ENCODE peak calls at places on chromosome 1, in ten cellular contexts. One of them, this sample, is unnamed.

GRCh38 chr1:221347706-221348105 is 394.2 kb downstream of the DUSP10 start:
- DNase-seq in esophagus squamous epithelium: no peak
- DNase-seq in foreskin fibroblast: no peak
- DNase-seq in fibroblast of pulmonary artery: no peak
- DNase-seq in pancreas: no peak
- DNase-seq in body of pancreas: no peak
- DNase-seq in tibial artery: no peak
- DNase-seq in AG04449: no peak
- DNase-seq in left ventricle myocardium inferior: no peak
- DNase-seq in stomach: no peak
- DNase-seq in this sample: peak

GRCh38 chr1:2322065-2322571 is 69.2 kb downstream of the MORN1 start:
- DNase-seq in esophagus squamous epithelium: no peak
- DNase-seq in foreskin fibroblast: peak
- DNase-seq in fibroblast of pulmonary artery: peak
- DNase-seq in pancreas: no peak
- DNase-seq in body of pancreas: peak
- DNase-seq in tibial artery: peak
- DNase-seq in AG04449: peak
- DNase-seq in left ventricle myocardium inferior: peak
- DNase-seq in stomach: peak
- DNase-seq in this sample: peak

GRCh38 chr1:112581530-112582192 is 37.3 kb downstream of the ST7L start:
- DNase-seq in esophagus squamous epithelium: no peak
- DNase-seq in foreskin fibroblast: no peak
- DNase-seq in fibroblast of pulmonary artery: peak
- DNase-seq in pancreas: no peak
- DNase-seq in body of pancreas: no peak
- DNase-seq in tibial artery: no peak
- DNase-seq in AG04449: no peak
- DNase-seq in left ventricle myocardium inferior: no peak
- DNase-seq in stomach: no peak
- DNase-seq in this sample: peak

GRCh38 chr1:222404710-222405109 is 143.2 kb downstream of the HHIPL2 start:
- DNase-seq in esophagus squamous epithelium: no peak
- DNase-seq in foreskin fibroblast: no peak
- DNase-seq in fibroblast of pulmonary artery: no peak
- DNase-seq in pancreas: no peak
- DNase-seq in body of pancreas: no peak
- DNase-seq in tibial artery: no peak
- DNase-seq in AG04449: no peak
- DNase-seq in left ventricle myocardium inferior: no peak
- DNase-seq in stomach: no peak
- DNase-seq in this sample: no peak

GRCh38 chr1:1013922-1014617 is 773 bp downstream of the ISG15 start:
- DNase-seq in esophagus squamous epithelium: no peak
- DNase-seq in foreskin fibroblast: no peak
- DNase-seq in fibroblast of pulmonary artery: no peak
- DNase-seq in pancreas: peak
- DNase-seq in body of pancreas: peak
- DNase-seq in tibial artery: no peak
- DNase-seq in AG04449: no peak
- DNase-seq in left ventricle myocardium inferior: no peak
- DNase-seq in stomach: peak
- DNase-seq in this sample: no peak

GRCh38 chr1:234497589-234497988 is 18.6 kb upstream of the TARBP1 start:
- DNase-seq in esophagus squamous epithelium: no peak
- DNase-seq in foreskin fibroblast: no peak
- DNase-seq in fibroblast of pulmonary artery: no peak
- DNase-seq in pancreas: no peak
- DNase-seq in body of pancreas: no peak
- DNase-seq in tibial artery: no peak
- DNase-seq in AG04449: no peak
- DNase-seq in left ventricle myocardium inferior: no peak
- DNase-seq in stomach: no peak
- DNase-seq in this sample: no peak

GRCh38 chr1:39406533-39407478 is 84.6 kb upstream of the BMP8A start:
- DNase-seq in esophagus squamous epithelium: no peak
- DNase-seq in foreskin fibroblast: no peak
- DNase-seq in fibroblast of pulmonary artery: peak
- DNase-seq in pancreas: no peak
- DNase-seq in body of pancreas: peak
- DNase-seq in tibial artery: no peak
- DNase-seq in AG04449: peak
- DNase-seq in left ventricle myocardium inferior: no peak
- DNase-seq in stomach: no peak
- DNase-seq in this sample: no peak

GRCh38 chr1:193629875-193630274 is 443.5 kb upstream of the B3GALT2 start:
- DNase-seq in esophagus squamous epithelium: no peak
- DNase-seq in foreskin fibroblast: no peak
- DNase-seq in fibroblast of pulmonary artery: peak
- DNase-seq in pancreas: no peak
- DNase-seq in body of pancreas: no peak
- DNase-seq in tibial artery: no peak
- DNase-seq in AG04449: no peak
- DNase-seq in left ventricle myocardium inferior: no peak
- DNase-seq in stomach: no peak
- DNase-seq in this sample: no peak

GRCh38 chr1:241841661-241842060 is 6.3 kb upstream of the EXO1 start:
- DNase-seq in esophagus squamous epithelium: no peak
- DNase-seq in foreskin fibroblast: no peak
- DNase-seq in fibroblast of pulmonary artery: no peak
- DNase-seq in pancreas: no peak
- DNase-seq in body of pancreas: no peak
- DNase-seq in tibial artery: no peak
- DNase-seq in AG04449: no peak
- DNase-seq in left ventricle myocardium inferior: no peak
- DNase-seq in stomach: no peak
- DNase-seq in this sample: no peak

GRCh38 chr1:167126317-167126716 is 32.4 kb downstream of the STYXL2 start:
- DNase-seq in esophagus squamous epithelium: no peak
- DNase-seq in foreskin fibroblast: no peak
- DNase-seq in fibroblast of pulmonary artery: no peak
- DNase-seq in pancreas: no peak
- DNase-seq in body of pancreas: no peak
- DNase-seq in tibial artery: no peak
- DNase-seq in AG04449: no peak
- DNase-seq in left ventricle myocardium inferior: no peak
- DNase-seq in stomach: no peak
- DNase-seq in this sample: no peak

GRCh38 chr1:44016081-44016874 is 15.0 kb downstream of the SLC6A9 start:
- DNase-seq in esophagus squamous epithelium: no peak
- DNase-seq in foreskin fibroblast: no peak
- DNase-seq in fibroblast of pulmonary artery: no peak
- DNase-seq in pancreas: peak
- DNase-seq in body of pancreas: no peak
- DNase-seq in tibial artery: no peak
- DNase-seq in AG04449: no peak
- DNase-seq in left ventricle myocardium inferior: no peak
- DNase-seq in stomach: no peak
- DNase-seq in this sample: no peak

GRCh38 chr1:40185951-40186864 is 25.0 kb downstream of the RLF start:
- DNase-seq in esophagus squamous epithelium: no peak
- DNase-seq in foreskin fibroblast: peak
- DNase-seq in fibroblast of pulmonary artery: peak
- DNase-seq in pancreas: no peak
- DNase-seq in body of pancreas: no peak
- DNase-seq in tibial artery: no peak
- DNase-seq in AG04449: peak
- DNase-seq in left ventricle myocardium inferior: no peak
- DNase-seq in stomach: no peak
- DNase-seq in this sample: peak

GRCh38 chr1:36576118-36576517 is 93.4 kb upstream of the CSF3R start:
- DNase-seq in esophagus squamous epithelium: no peak
- DNase-seq in foreskin fibroblast: peak
- DNase-seq in fibroblast of pulmonary artery: peak
- DNase-seq in pancreas: no peak
- DNase-seq in body of pancreas: peak
- DNase-seq in tibial artery: no peak
- DNase-seq in AG04449: no peak
- DNase-seq in left ventricle myocardium inferior: peak
- DNase-seq in stomach: peak
- DNase-seq in this sample: peak

GRCh38 chr1:192668434-192668983 is 32.6 kb downstream of the RGS13 start:
- DNase-seq in esophagus squamous epithelium: no peak
- DNase-seq in foreskin fibroblast: no peak
- DNase-seq in fibroblast of pulmonary artery: no peak
- DNase-seq in pancreas: no peak
- DNase-seq in body of pancreas: no peak
- DNase-seq in tibial artery: no peak
- DNase-seq in AG04449: no peak
- DNase-seq in left ventricle myocardium inferior: no peak
- DNase-seq in stomach: no peak
- DNase-seq in this sample: peak

DNA sequence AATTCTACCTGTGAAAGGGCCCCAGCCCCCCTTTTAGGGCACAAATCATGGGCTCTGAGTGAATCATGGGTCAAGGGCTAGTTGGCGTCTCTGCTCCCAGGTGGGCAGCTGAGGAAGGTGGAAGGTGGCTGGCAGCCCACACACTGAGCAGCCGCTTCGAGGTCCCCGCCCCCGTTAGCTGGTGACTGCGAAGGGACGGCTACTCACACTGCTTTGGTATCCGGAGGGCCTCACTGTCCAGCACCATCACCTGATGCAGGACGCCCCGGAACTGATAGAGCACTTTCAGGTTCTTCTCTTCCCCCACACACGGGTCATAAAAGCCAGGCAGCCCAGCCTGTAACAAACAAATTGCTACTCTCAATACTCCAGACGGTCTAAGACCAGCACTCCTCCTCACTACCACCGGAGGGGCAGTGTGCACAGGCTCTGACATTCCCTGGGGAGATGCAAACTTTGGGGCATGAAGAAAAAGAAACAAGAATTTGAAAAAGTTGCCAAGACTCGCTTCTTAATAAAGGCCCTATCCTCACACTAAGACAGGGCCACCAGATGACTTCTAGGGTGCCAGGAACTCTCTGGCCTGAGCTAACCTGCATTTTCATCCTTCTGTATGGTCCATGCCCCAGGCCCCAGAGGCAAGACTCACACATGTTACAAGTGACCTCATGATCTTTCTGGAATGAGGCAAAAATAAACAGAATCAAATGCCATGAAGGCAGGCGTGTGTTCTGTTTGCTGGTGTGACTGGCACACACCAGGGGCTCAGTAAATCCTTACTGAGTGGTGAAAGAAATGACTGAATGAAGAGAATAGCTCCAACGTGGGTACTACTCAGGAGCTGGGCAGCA is 11.5 kb downstream of the THAP3 start:
- DNase-seq in esophagus squamous epithelium: no peak
- DNase-seq in foreskin fibroblast: peak
- DNase-seq in fibroblast of pulmonary artery: no peak
- DNase-seq in pancreas: no peak
- DNase-seq in body of pancreas: no peak
- DNase-seq in tibial artery: no peak
- DNase-seq in AG04449: no peak
- DNase-seq in left ventricle myocardium inferior: no peak
- DNase-seq in stomach: no peak
- DNase-seq in this sample: no peak
- TF ChIP-seq CTCF in esophagus squamous epithelium: no peak
- TF ChIP-seq CTCF in foreskin fibroblast: no peak
- TF ChIP-seq CTCF in fibroblast of pulmonary artery: no peak
- TF ChIP-seq CTCF in pancreas: no peak
- TF ChIP-seq CTCF in body of pancreas: no peak
- TF ChIP-seq CTCF in tibial artery: no peak
- TF ChIP-seq CTCF in AG04449: no peak
- TF ChIP-seq CTCF in left ventricle myocardium inferior: no peak
- TF ChIP-seq CTCF in stomach: no peak
- TF ChIP-seq CTCF in this sample: no peak

GRCh38 chr1:202216691-202217090 is 23.1 kb downstream of the LGR6 start:
- DNase-seq in esophagus squamous epithelium: no peak
- DNase-seq in foreskin fibroblast: no peak
- DNase-seq in fibroblast of pulmonary artery: no peak
- DNase-seq in pancreas: no peak
- DNase-seq in body of pancreas: no peak
- DNase-seq in tibial artery: peak
- DNase-seq in AG04449: no peak
- DNase-seq in left ventricle myocardium inferior: no peak
- DNase-seq in stomach: no peak
- DNase-seq in this sample: no peak

GRCh38 chr1:202213361-202214088 is 19.9 kb downstream of the LGR6 start:
- DNase-seq in esophagus squamous epithelium: no peak
- DNase-seq in foreskin fibroblast: no peak
- DNase-seq in fibroblast of pulmonary artery: no peak
- DNase-seq in pancreas: no peak
- DNase-seq in body of pancreas: no peak
- DNase-seq in tibial artery: no peak
- DNase-seq in AG04449: no peak
- DNase-seq in left ventricle myocardium inferior: no peak
- DNase-seq in stomach: no peak
- DNase-seq in this sample: peak

GRCh38 chr1:202214089-202214843 is 20.7 kb downstream of the LGR6 start:
- DNase-seq in esophagus squamous epithelium: no peak
- DNase-seq in foreskin fibroblast: no peak
- DNase-seq in fibroblast of pulmonary artery: no peak
- DNase-seq in pancreas: no peak
- DNase-seq in body of pancreas: no peak
- DNase-seq in tibial artery: no peak
- DNase-seq in AG04449: no peak
- DNase-seq in left ventricle myocardium inferior: no peak
- DNase-seq in stomach: no peak
- DNase-seq in this sample: no peak

GRCh38 chr1:202217516-202217915 is 23.9 kb downstream of the LGR6 start:
- DNase-seq in esophagus squamous epithelium: no peak
- DNase-seq in foreskin fibroblast: no peak
- DNase-seq in fibroblast of pulmonary artery: no peak
- DNase-seq in pancreas: no peak
- DNase-seq in body of pancreas: no peak
- DNase-seq in tibial artery: no peak
- DNase-seq in AG04449: no peak
- DNase-seq in left ventricle myocardium inferior: no peak
- DNase-seq in stomach: no peak
- DNase-seq in this sample: no peak

GRCh38 chr1:202215472-202216130 is 22.0 kb downstream of the LGR6 start:
- DNase-seq in esophagus squamous epithelium: no peak
- DNase-seq in foreskin fibroblast: no peak
- DNase-seq in fibroblast of pulmonary artery: no peak
- DNase-seq in pancreas: no peak
- DNase-seq in body of pancreas: no peak
- DNase-seq in tibial artery: no peak
- DNase-seq in AG04449: no peak
- DNase-seq in left ventricle myocardium inferior: no peak
- DNase-seq in stomach: no peak
- DNase-seq in this sample: no peak
- H3K4me3 ChIP-seq in esophagus squamous epithelium: no peak
- H3K4me3 ChIP-seq in foreskin fibroblast: no peak
- H3K4me3 ChIP-seq in fibroblast of pulmonary artery: no peak
- H3K4me3 ChIP-seq in pancreas: no peak
- H3K4me3 ChIP-seq in body of pancreas: no peak
- H3K4me3 ChIP-seq in tibial artery: no peak
- H3K4me3 ChIP-seq in AG04449: no peak
- H3K4me3 ChIP-seq in left ventricle myocardium inferior: no peak
- H3K4me3 ChIP-seq in stomach: no peak
- H3K4me3 ChIP-seq in this sample: no peak

GRCh38 chr1:97668945-97669344 is 251.9 kb downstream of the DPYD start:
- DNase-seq in esophagus squamous epithelium: no peak
- DNase-seq in foreskin fibroblast: peak
- DNase-seq in fibroblast of pulmonary artery: peak
- DNase-seq in pancreas: no peak
- DNase-seq in body of pancreas: no peak
- DNase-seq in tibial artery: no peak
- DNase-seq in AG04449: no peak
- DNase-seq in left ventricle myocardium inferior: no peak
- DNase-seq in stomach: no peak
- DNase-seq in this sample: peak
- TF ChIP-seq CTCF in esophagus squamous epithelium: no peak
- TF ChIP-seq CTCF in foreskin fibroblast: no peak
- TF ChIP-seq CTCF in fibroblast of pulmonary artery: peak
- TF ChIP-seq CTCF in pancreas: no peak
- TF ChIP-seq CTCF in body of pancreas: no peak
- TF ChIP-seq CTCF in tibial artery: no peak
- TF ChIP-seq CTCF in AG04449: no peak
- TF ChIP-seq CTCF in left ventricle myocardium inferior: peak
- TF ChIP-seq CTCF in stomach: no peak
- TF ChIP-seq CTCF in this sample: peak

GRCh38 chr1:156388814-156389137 is 19.8 kb downstream of the RHBG start:
- DNase-seq in esophagus squamous epithelium: no peak
- DNase-seq in foreskin fibroblast: no peak
- DNase-seq in fibroblast of pulmonary artery: no peak
- DNase-seq in pancreas: no peak
- DNase-seq in body of pancreas: no peak
- DNase-seq in tibial artery: no peak
- DNase-seq in AG04449: no peak
- DNase-seq in left ventricle myocardium inferior: no peak
- DNase-seq in stomach: no peak
- DNase-seq in this sample: no peak
- H3K4me3 ChIP-seq in esophagus squamous epithelium: no peak
- H3K4me3 ChIP-seq in foreskin fibroblast: no peak
- H3K4me3 ChIP-seq in fibroblast of pulmonary artery: no peak
- H3K4me3 ChIP-seq in pancreas: no peak
- H3K4me3 ChIP-seq in body of pancreas: no peak
- H3K4me3 ChIP-seq in tibial artery: no peak
- H3K4me3 ChIP-seq in AG04449: no peak
- H3K4me3 ChIP-seq in left ventricle myocardium inferior: peak
- H3K4me3 ChIP-seq in stomach: no peak
- H3K4me3 ChIP-seq in this sample: no peak

This sample was measured in bronchial epithelial cell.